ENCODE peak calls at places on chromosomes 13 and 19, in four cellular contexts. I is mucosa of descending colon, O is esophagus muscularis mucosa, X is Caco-2. R is an unnamed sample.

GRCh38 chr19:18589380-18590272 is 1.0 kb downstream of the REX1BD start:
- DNase-seq in X (peak; percentile 80), I (peak; percentile 86), O (no peak), R (no peak)

GRCh38 chr19:31902821-31903220 is 442.6 kb upstream of the ZNF507 start:
- DNase-seq in O (peak; percentile 64), X (no peak), I (no peak), R (no peak)

GRCh38 chr19:4015705-4016402 is 8.3 kb downstream of the PIAS4 start:
- DNase-seq in I (no peak), X (peak; percentile 9), O (no peak), R (no peak)

GRCh38 chr13:65653548-65654078 is 1576.5 kb downstream of the PCDH9 start:
- DNase-seq in I (no peak), O (no peak), X (no peak), R (no peak)

GRCh38 chr19:18687740-18688465 is 4.4 kb downstream of the CRTC1 start:
- DNase-seq in I (no peak), X (no peak), O (no peak), R (no peak)

GRCh38 chr19:15640294-15640903 is at the start of gene CYP4F3:
- DNase-seq in I (peak; percentile 96), X (no peak), O (no peak), R (no peak)

GRCh38 chr19:46542428-46543230 is 47.0 kb upstream of the PNMA8B start:
- DNase-seq in X (peak; percentile 83), I (peak; percentile 71), O (peak; percentile 99), R (peak; percentile 79)

GRCh38 chr19:15464394-15465385 is at the start of gene RASAL3:
- DNase-seq in O (no peak), X (no peak), I (peak; percentile 85), R (no peak)

GRCh38 chr19:41816761-41817160 is 20.4 kb downstream of the CEACAM3 start:
- DNase-seq in I (no peak), O (no peak), X (no peak), R (no peak)

GRCh38 chr13:23609414-23610186 is 39.4 kb downstream of the TNFRSF19 start:
- DNase-seq in I (no peak), O (no peak), X (no peak), R (no peak)

GRCh38 chr13:74443623-74444022 is 309.4 kb upstream of the KLF12 start:
- DNase-seq in X (no peak), O (no peak), I (no peak), R (peak; percentile 3)

GRCh38 chr19:3969435-3970312 is 1.2 kb downstream of the DAPK3 start:
- DNase-seq in I (no peak), O (no peak), X (peak; percentile 58), R (peak; percentile 85)

GRCh38 chr19:12092065-12092867 is 27.7 kb downstream of the ZNF844 start:
- DNase-seq in I (peak; percentile 86), O (peak; percentile 96), X (no peak), R (peak; percentile 27)

GRCh38 chr13:32381539-32381938 is 46.4 kb downstream of the N4BP2L1 start:
- DNase-seq in I (no peak), X (peak; percentile 42), O (no peak), R (no peak)

GRCh38 chr19:4521170-4521887 is 3.0 kb upstream of the PLIN4 start:
- DNase-seq in X (peak; percentile 34), O (no peak), I (no peak), R (no peak)

GRCh38 chr13:40552895-40553294 is 113.5 kb downstream of the FOXO1 start:
- DNase-seq in I (no peak), O (no peak), X (peak; percentile 42), R (no peak)

GRCh38 chr13:107807306-107808073 is 407.8 kb downstream of the LIG4 start:
- DNase-seq in X (no peak), I (no peak), O (no peak), R (no peak)

GRCh38 chr19:29636553-29637325 is 28.5 kb upstream of the PLEKHF1 start:
- DNase-seq in I (no peak), O (no peak), X (no peak), R (no peak)

GRCh38 chr13:110113284-110113764 is 193.6 kb downstream of the COL4A1 start:
- DNase-seq in I (no peak), X (no peak), O (no peak), R (no peak)

GRCh38 chr13:101326710-101327109 is 89.6 kb downstream of the NALCN start:
- DNase-seq in I (no peak), O (no peak), X (no peak), R (no peak)

GRCh38 chr13:95536629-95537241 is 15.8 kb upstream of the CLDN10 start:
- DNase-seq in I (no peak), O (no peak), X (no peak), R (no peak)

GRCh38 chr19:9146882-9147281 is 6.7 kb downstream of the ZNF317 start:
- DNase-seq in I (no peak), X (no peak), O (no peak), R (no peak)

GRCh38 chr19:54216869-54217268 is 5.9 kb downstream of the LILRB3 start:
- DNase-seq in X (no peak), I (no peak), O (no peak), R (no peak)

GRCh38 chr13:37306778-37307544 is 201.5 kb upstream of the CSNK1A1L start:
- DNase-seq in X (no peak), I (no peak), O (no peak), R (peak; percentile 45)

GRCh38 chr19:53985863-53986262 is 5.6 kb upstream of the CACNG6 start:
- DNase-seq in X (no peak), O (no peak), I (no peak), R (no peak)

GRCh38 chr19:4327252-4327876 is 11.3 kb downstream of the STAP2 start:
- DNase-seq in O (no peak), I (peak; percentile 89), X (peak; percentile 51), R (peak; percentile 68)

GRCh38 chr19:5023128-5023571 is 54.2 kb downstream of the KDM4B start:
- DNase-seq in X (no peak), O (no peak), I (no peak), R (no peak)

GRCh38 chr13:90641884-90642283 is 705.6 kb upstream of the MIR17HG start:
- DNase-seq in O (no peak), X (no peak), I (no peak), R (no peak)

GRCh38 chr13:23876265-23876664 is 12.9 kb downstream of the MIPEP start:
- DNase-seq in I (no peak), O (no peak), X (peak; percentile 38), R (no peak)

GRCh38 chr13:76991432-76991795 is 467 bp upstream of the CLN5 start:
- DNase-seq in X (no peak), O (no peak), I (peak; percentile 75), R (no peak)

GRCh38 chr19:10568444-10568825 is 344 bp downstream of the CDKN2D start:
- DNase-seq in I (peak; percentile 84), X (no peak), O (no peak), R (no peak)

GRCh38 chr19:10713317-10713716 is 4.6 kb upstream of the DNM2 start:
- DNase-seq in O (no peak), I (peak; percentile 92), X (no peak), R (no peak)

GRCh38 chr19:30570194-30570593 is 198.0 kb downstream of the ZNF536 start:
- DNase-seq in O (no peak), X (no peak), I (no peak), R (no peak)

GRCh38 chr13:73428137-73428536 is 369.3 kb downstream of the KLF5 start:
- DNase-seq in O (no peak), X (no peak), I (no peak), R (no peak)

GRCh38 chr13:69565334-69565733 is 542.3 kb upstream of the ATXN8OS start:
- DNase-seq in I (no peak), O (no peak), X (peak; percentile 58), R (no peak)

GRCh38 chr19:41548954-41549688 is 26.8 kb upstream of the CEACAM21 start:
- DNase-seq in X (no peak), I (no peak), O (no peak), R (no peak)

GRCh38 chr19:34479396-34479795 is 2.2 kb upstream of the WTIP start:
- DNase-seq in X (no peak), O (no peak), I (no peak), R (no peak)

GRCh38 chr19:34481861-34482379 is 362 bp downstream of the WTIP start:
- DNase-seq in X (peak; percentile 69), O (no peak), I (no peak), R (no peak)

GRCh38 chr19:34480491-34480890 is 1.1 kb upstream of the WTIP start:
- DNase-seq in I (no peak), O (no peak), X (no peak), R (no peak)

GRCh38 chr19:34482380-34483250 is 1.1 kb downstream of the WTIP start:
- DNase-seq in O (no peak), X (peak; percentile 58), I (no peak), R (peak; percentile 27)

DNA sequence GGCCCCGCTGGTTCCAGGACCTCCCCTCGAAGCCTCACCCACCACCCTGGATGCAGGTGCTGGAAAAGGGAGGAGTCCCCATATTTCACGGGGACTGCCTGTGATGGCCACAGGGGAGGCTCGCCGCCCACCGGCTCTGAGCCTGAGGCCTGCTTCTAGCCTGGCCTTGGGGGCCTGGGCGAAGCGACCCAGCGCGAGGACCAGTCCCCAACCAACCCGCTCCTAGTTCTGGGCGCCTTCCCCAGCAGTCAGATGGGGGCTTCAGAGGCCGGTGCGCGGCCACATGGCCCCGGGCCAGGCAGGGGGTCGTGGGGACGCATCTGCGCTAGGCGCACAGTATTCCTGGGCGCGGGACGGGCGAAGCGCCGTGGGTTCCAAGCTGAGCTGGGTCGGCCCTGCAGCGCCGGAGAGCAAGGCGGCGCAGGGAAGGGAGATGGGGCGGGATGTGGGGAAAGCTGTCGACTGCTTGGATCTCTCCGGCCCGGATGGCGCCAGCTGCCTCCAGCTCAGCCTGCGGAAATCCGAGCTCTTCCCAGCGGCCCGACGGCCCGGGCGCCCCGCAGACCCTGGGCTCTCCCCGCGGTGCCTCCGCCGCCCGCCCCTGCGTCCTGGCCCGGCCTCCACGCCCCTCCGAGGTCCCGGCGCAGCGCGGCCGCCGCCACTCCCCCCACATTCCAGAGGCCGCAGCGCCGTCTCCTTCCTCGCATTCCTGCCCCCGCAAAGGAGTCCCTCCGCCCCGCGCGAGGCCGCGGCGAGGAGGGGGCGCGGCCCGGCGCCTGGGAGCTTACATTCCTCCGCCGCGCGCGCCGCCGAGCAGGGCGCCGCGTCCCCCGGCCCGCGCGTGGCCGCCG is at the start of gene WTIP:
- DNase-seq in X (peak; percentile 93), O (no peak), I (no peak), R (peak; percentile 91)
- H3K4me3 ChIP-seq in X (peak within 1 kb of the TSS; percentile 77), O (peak within 1 kb of the TSS; percentile 91), I (peak within 1 kb of the TSS; percentile 9), R (peak within 1 kb of the TSS; percentile 99)

GRCh38 chr13:112710855-112711527 is 21.2 kb downstream of the ATP11A start:
- DNase-seq in O (no peak), I (no peak), X (no peak), R (no peak)
- H3K4me3 ChIP-seq in O (peak overlapping the region; percentile 46), I (no peak overlapping the region), X (peak overlapping the region; percentile 23), R (no peak overlapping the region)

GRCh38 chr19:38900816-38901215 is 1.0 kb downstream of the NFKBIB start:
- DNase-seq in I (no peak), O (no peak), X (no peak), R (no peak)
- H3K4me3 ChIP-seq in I (no peak overlapping the region), O (peak overlapping the region; percentile 74), X (peak overlapping the region; percentile 82), R (peak overlapping the region; percentile 69)

GRCh38 chr19:52066258-52066866 is 17.7 kb upstream of the ZNF432 start:
- DNase-seq in X (no peak), O (no peak), I (no peak), R (no peak)
- H3K4me3 ChIP-seq in X (no peak overlapping the region), O (no peak overlapping the region), I (no peak overlapping the region), R (no peak overlapping the region)

GRCh38 chr19:45217193-45217956 is 27.8 kb downstream of the EXOC3L2 start:
- DNase-seq in I (no peak), X (no peak), O (no peak), R (no peak)
- H3K4me3 ChIP-seq in I (no peak overlapping the region), X (no peak overlapping the region), O (no peak overlapping the region), R (no peak overlapping the region)